ENCODE peak calls at places on chromosomes 6 and 20, in ten cellular contexts. C is cardiac muscle cell, K is breast epithelium, V is left ventricle myocardium inferior, E is H9, M is IMR-90, I is Panc1, R is aorta, T is keratinocyte, S is pancreas. P is an unnamed sample.

GRCh38 chr6:121849477-121849876 is 414.0 kb downstream of the GJA1 start:
- DNase-seq in S (no peak), E (peak; percentile 83), I (peak; percentile 60), T (no peak), R (no peak), C (peak; percentile 87), K (no peak), M (peak; percentile 73), V (peak; percentile 17), P (no peak)

GRCh38 chr6:129846761-129847160 is 14.4 kb downstream of the TMEM244 start:
- DNase-seq in E (no peak), I (no peak), K (no peak), R (no peak), M (no peak), C (no peak), T (no peak), S (no peak), V (no peak), P (no peak)

GRCh38 chr6:489001-489400 is 97.4 kb downstream of the IRF4 start:
- DNase-seq in C (no peak), R (no peak), I (no peak), V (no peak), E (no peak), M (no peak), T (no peak), K (no peak), S (no peak), P (no peak)

GRCh38 chr6:125942677-125943527 is 13.7 kb upstream of the HINT3 start:
- DNase-seq in S (no peak), R (no peak), M (peak; percentile 56), T (peak; percentile 57), V (no peak), C (peak; percentile 41), E (no peak), I (no peak), K (no peak), P (no peak)

GRCh38 chr6:35228483-35228882 is 14.7 kb downstream of the SCUBE3 start:
- DNase-seq in S (no peak), K (no peak), V (no peak), T (no peak), I (no peak), E (no peak), C (no peak), R (no peak), M (no peak), P (no peak)

GRCh38 chr20:53283597-53283996 is 310.0 kb downstream of the ZNF217 start:
- DNase-seq in M (no peak), I (no peak), K (no peak), S (no peak), R (no peak), V (no peak), E (no peak), T (no peak), C (no peak), P (no peak)

GRCh38 chr6:112298816-112299281 is 44.5 kb upstream of the LAMA4 start:
- DNase-seq in I (no peak), V (no peak), M (peak; percentile 94), S (no peak), C (peak; percentile 64), K (no peak), R (no peak), T (peak; percentile 5), E (no peak), P (no peak)

GRCh38 chr6:87104657-87105056 is 9.8 kb upstream of the CGA start:
- DNase-seq in V (no peak), E (no peak), T (no peak), K (no peak), R (no peak), C (no peak), S (no peak), M (no peak), I (no peak), P (no peak)

GRCh38 chr6:153129873-153130514 is 1.1 kb downstream of the RGS17 start:
- DNase-seq in V (no peak), C (peak; percentile 33), I (no peak), R (peak; percentile 75), S (peak; percentile 71), M (peak; percentile 12), E (no peak), T (no peak), K (no peak), P (no peak)

GRCh38 chr20:35020108-35021031 is 64.7 kb downstream of the MYH7B start:
- DNase-seq in E (no peak), V (no peak), T (no peak), K (no peak), S (no peak), C (peak; percentile 21), I (no peak), M (no peak), R (peak; percentile 32), P (no peak)
- H3K4me1 ChIP-seq in E (no peaks in the 10 kb centered on the region), V (peaks cover 34% of the 10 kb centered on the region), T (no peaks in the 10 kb centered on the region), K (no peaks in the 10 kb centered on the region), S (no peaks in the 10 kb centered on the region), C (peaks cover 8% of the 10 kb centered on the region), I (no peaks in the 10 kb centered on the region), M (peaks cover 8% of the 10 kb centered on the region), R (no peaks in the 10 kb centered on the region), P (peaks cover 41% of the 10 kb centered on the region)

DNA sequence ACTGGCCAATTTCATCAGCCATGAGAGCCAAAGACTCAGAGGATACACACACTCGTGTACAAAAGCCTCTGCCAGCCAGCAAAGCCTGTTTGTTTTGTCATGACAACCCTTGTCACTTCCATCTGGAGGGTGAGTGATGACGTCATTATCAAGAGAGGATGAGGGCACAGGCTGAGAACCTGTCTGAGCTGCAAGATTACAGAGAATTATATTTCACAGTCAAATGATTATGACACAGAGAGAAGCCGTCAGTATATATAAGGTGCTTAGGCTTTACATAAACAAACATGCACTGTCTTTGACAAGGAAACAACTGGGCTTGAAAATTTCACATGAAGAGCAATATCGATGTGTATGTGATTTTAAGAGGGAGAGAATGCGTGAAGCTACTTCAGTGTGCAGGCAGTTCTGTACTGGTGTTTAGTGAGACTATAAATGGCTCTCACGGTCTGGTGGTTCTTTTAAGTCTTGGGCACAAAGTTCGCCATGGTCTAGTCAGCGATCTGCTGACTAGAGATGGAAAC is 36.5 kb upstream of the BCLAF1 start:
- DNase-seq in V (no peak), T (no peak), I (no peak), R (no peak), S (no peak), C (peak; percentile 30), E (no peak), K (no peak), M (peak; percentile 62), P (no peak)
- H3K27ac ChIP-seq in V (no peak overlapping the region), T (no peak overlapping the region), I (no peak overlapping the region), R (no peak overlapping the region), S (no peak overlapping the region), C (no peak overlapping the region), E (no peak overlapping the region), K (no peak overlapping the region), M (no peak overlapping the region), P (no peak overlapping the region)

GRCh38 chr6:25013249-25013648 is 77.5 kb upstream of the RIPOR2 start:
- DNase-seq in V (no peak), I (no peak), R (no peak), E (no peak), C (no peak), M (no peak), S (no peak), T (no peak), K (no peak), P (no peak)

GRCh38 chr6:25016311-25016710 is 80.6 kb upstream of the RIPOR2 start:
- DNase-seq in M (no peak), V (no peak), C (no peak), K (no peak), T (no peak), R (no peak), I (no peak), E (no peak), S (no peak), P (no peak)

GRCh38 chr6:25014806-25015560 is 79.2 kb upstream of the RIPOR2 start:
- DNase-seq in I (no peak), V (no peak), K (no peak), C (peak; percentile 91), R (no peak), T (no peak), E (no peak), S (no peak), M (peak; percentile 78), P (no peak)

GRCh38 chr6:25012657-25013056 is 76.9 kb upstream of the RIPOR2 start:
- DNase-seq in K (no peak), E (no peak), I (no peak), C (peak; percentile 89), S (no peak), V (no peak), R (no peak), M (peak; percentile 83), T (no peak), P (no peak)

DNA sequence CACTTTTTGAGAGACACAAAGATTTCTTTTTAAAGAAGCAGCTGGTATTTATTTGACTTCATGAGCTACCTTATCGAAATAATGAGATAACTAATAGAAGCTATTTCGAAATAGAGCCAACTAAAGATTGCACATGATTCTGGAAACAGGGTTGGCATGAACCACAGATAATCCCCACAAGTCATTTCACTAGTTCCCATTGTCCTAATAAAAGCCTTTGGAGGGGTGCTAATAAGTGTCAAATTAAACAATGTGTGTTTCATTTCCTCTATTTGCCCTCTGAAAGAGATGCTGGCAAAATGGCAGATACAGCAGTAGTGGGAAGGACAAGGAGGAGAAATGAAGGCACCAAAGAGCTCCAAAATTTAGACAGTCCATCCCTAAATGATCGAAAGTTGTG is 78.6 kb upstream of the RIPOR2 start:
- DNase-seq in R (no peak), S (no peak), T (no peak), I (no peak), K (no peak), E (no peak), V (no peak), M (no peak), C (no peak), P (no peak)
- H3K27me3 ChIP-seq in R (no peaks in the 10 kb centered on the region), S (no peaks in the 10 kb centered on the region), T (no peaks in the 10 kb centered on the region), I (peaks cover 13% of the 10 kb centered on the region), K (no peaks in the 10 kb centered on the region), E (no peaks in the 10 kb centered on the region), V (peaks cover 13% of the 10 kb centered on the region), M (no peaks in the 10 kb centered on the region), C (no peaks in the 10 kb centered on the region), P (no peaks in the 10 kb centered on the region)

GRCh38 chr20:59153355-59153681 is 10.3 kb upstream of the ZNF831 start:
- DNase-seq in S (no peak), E (no peak), V (peak; percentile 57), M (no peak), I (no peak), R (peak; percentile 89), T (no peak), K (peak; percentile 64), C (no peak), P (no peak)

GRCh38 chr20:59153832-59154231 is 9.8 kb upstream of the ZNF831 start:
- DNase-seq in S (no peak), K (no peak), I (no peak), M (no peak), R (no peak), E (no peak), T (no peak), V (no peak), C (no peak), P (peak; percentile 88)

GRCh38 chr20:59157064-59157463 is 6.6 kb upstream of the ZNF831 start:
- DNase-seq in K (no peak), T (no peak), C (no peak), R (no peak), M (no peak), V (no peak), E (no peak), S (no peak), I (no peak), P (no peak)

GRCh38 chr20:59152559-59153354 is 10.9 kb upstream of the ZNF831 start:
- DNase-seq in T (no peak), M (no peak), C (no peak), V (no peak), S (no peak), E (no peak), R (no peak), I (no peak), K (no peak), P (peak; percentile 64)

GRCh38 chr20:59154317-59155013 is 9.2 kb upstream of the ZNF831 start:
- DNase-seq in S (no peak), M (no peak), K (no peak), I (no peak), C (no peak), R (no peak), E (no peak), T (no peak), V (no peak), P (peak; percentile 69)
- H3K4me1 ChIP-seq in S (no peaks in the 10 kb centered on the region), M (no peaks in the 10 kb centered on the region), K (peaks cover 5% of the 10 kb centered on the region), I (no peaks in the 10 kb centered on the region), C (no peaks in the 10 kb centered on the region), R (no peaks in the 10 kb centered on the region), E (no peaks in the 10 kb centered on the region), T (no peaks in the 10 kb centered on the region), V (peaks cover 34% of the 10 kb centered on the region), P (peaks cover 61% of the 10 kb centered on the region)

P was measured in vagina.